ENCODE peak calls at places on chromosomes 7 and 10, in eight cellular contexts. G is astrocyte; Q is upper lobe of left lung; D is dorsolateral prefrontal cortex; O is activated B cell treated with CpG ODN at 0.5 μM for 24 hours; X is activated naive CD4-positive, alpha-beta T cell; J is Peyer's patch; I is H7. S is an unnamed sample.
A peak's percentile ranks its signal among the peaks of the same experiment; 100 is the strongest.

GRCh38 chr10:93267521-93267920 is 193.8 kb downstream of the CYP26A1 start:
- DNase-seq in G (no peak), Q (no peak), D (no peak), O (no peak), X (no peak), J (no peak), I (no peak), S (no peak)

GRCh38 chr7:133690740-133691139 is 436.4 kb upstream of the LRGUK start:
- DNase-seq in G (no peak), Q (no peak), D (no peak), O (no peak), X (no peak), J (no peak), I (no peak), S (no peak)

GRCh38 chr7:30260246-30260768 is 24.1 kb upstream of the ZNRF2 start:
- DNase-seq in G (no peak), Q (no peak), D (no peak), O (no peak), X (no peak), J (no peak), I (no peak), S (no peak)

GRCh38 chr10:90742189-90742588 is 115.7 kb downstream of the HTR7 start:
- DNase-seq in G (peak; percentile 56), Q (no peak), D (no peak), O (no peak), X (no peak), J (no peak), I (no peak), S (no peak)

GRCh38 chr10:68876246-68876918 is 24.7 kb upstream of the DDX50 start:
- DNase-seq in G (no peak), Q (no peak), D (no peak), O (no peak), X (no peak), J (peak; percentile 73), I (no peak), S (no peak)

GRCh38 chr10:67612577-67613537 is 83.1 kb downstream of the CTNNA3 start:
- DNase-seq in G (peak; percentile 89), Q (no peak), D (no peak), O (no peak), X (no peak), J (no peak), I (no peak), S (no peak)

GRCh38 chr7:122067077-122067476 is 77.0 kb downstream of the AASS start:
- DNase-seq in G (no peak), Q (no peak), D (no peak), O (no peak), X (no peak), J (no peak), I (no peak), S (no peak)

GRCh38 chr7:123727071-123727837 is 21.5 kb downstream of the WASL start:
- DNase-seq in G (peak; percentile 98), Q (no peak), D (no peak), O (no peak), X (no peak), J (no peak), I (no peak), S (no peak)

GRCh38 chr10:23096814-23097549 is 1.6 kb downstream of the MSRB2 start:
- DNase-seq in G (peak; percentile 96), Q (peak; percentile 36), D (no peak), O (no peak), X (no peak), J (no peak), I (no peak), S (no peak)

GRCh38 chr7:35792472-35793224 is 8.2 kb upstream of the SEPTIN7 start:
- DNase-seq in G (no peak), Q (no peak), D (no peak), O (no peak), X (no peak), J (no peak), I (no peak), S (no peak)

GRCh38 chr7:149793261-149793660 is 19.9 kb upstream of the ZNF467 start:
- DNase-seq in G (no peak), Q (no peak), D (no peak), O (no peak), X (no peak), J (no peak), I (no peak), S (no peak)

GRCh38 chr7:157471259-157472125 is 134.7 kb downstream of the DNAJB6 start:
- DNase-seq in G (no peak), Q (no peak), D (no peak), O (no peak), X (no peak), J (no peak), I (peak; percentile 34), S (no peak)

GRCh38 chr7:26365077-26365896 is 73.6 kb downstream of the SNX10 start:
- DNase-seq in G (peak; percentile 42), Q (peak; percentile 62), D (no peak), O (no peak), X (no peak), J (no peak), I (no peak), S (peak; percentile 86)

GRCh38 chr7:28573751-28574295 is 161.5 kb downstream of the CREB5 start:
- DNase-seq in G (peak; percentile 91), Q (no peak), D (no peak), O (no peak), X (no peak), J (no peak), I (no peak), S (peak; percentile 77)

GRCh38 chr7:41093141-41093540 is 609.7 kb downstream of the INHBA start:
- DNase-seq in G (no peak), Q (no peak), D (no peak), O (no peak), X (no peak), J (no peak), I (no peak), S (no peak)

GRCh38 chr10:123429631-123430257 is 236.4 kb upstream of the GPR26 start:
- DNase-seq in G (peak; percentile 0), Q (no peak), D (no peak), O (no peak), X (no peak), J (no peak), I (no peak), S (no peak)

GRCh38 chr10:120948889-120949382 is 97.8 kb downstream of the WDR11 start:
- DNase-seq in G (peak; percentile 31), Q (no peak), D (peak; percentile 72), O (peak; percentile 47), X (peak; percentile 14), J (peak; percentile 82), I (peak; percentile 95), S (no peak)

S was measured in SHP77.